ENCODE peak calls at places on chromosomes 13 and 19, in five cellular contexts. K is adrenal gland, L is IMR-90, W is transverse colon, P is OCI-LY7. J is an unnamed sample. For H3K4me1, the result is how much of the 10 kb centered on the place peaks cover.

GRCh38 chr13:106140476-106140875 is 395.0 kb downstream of the EFNB2 start:
- DNase-seq in L (no peak), W (no peak), K (no peak), P (no peak), J (no peak)

GRCh38 chr19:38686530-38686888 is 39.1 kb downstream of the ACTN4 start:
- DNase-seq in L (no peak), P (no peak), W (peak), K (no peak), J (no peak)

GRCh38 chr19:1324792-1325567 is 39.3 kb downstream of the EFNA2 start:
- DNase-seq in W (peak), P (no peak), L (peak), K (peak), J (no peak)

GRCh38 chr13:112690242-112690943 is 555 bp downstream of the ATP11A start:
- DNase-seq in P (peak), L (peak), K (peak), W (peak), J (no peak)

GRCh38 chr13:35378939-35379338 is 97.5 kb downstream of the MAB21L1 start:
- DNase-seq in L (peak), P (no peak), W (no peak), K (no peak), J (no peak)

GRCh38 chr13:51237887-51238286 is 15.7 kb downstream of the FAM124A start:
- DNase-seq in W (no peak), L (no peak), K (no peak), P (peak), J (no peak)

GRCh38 chr13:108950333-108951010 is 321.1 kb downstream of the MYO16 start:
- DNase-seq in W (no peak), P (no peak), K (no peak), L (no peak), J (no peak)

GRCh38 chr13:95714142-95714832 is 37.3 kb downstream of the DNAJC3 start:
- DNase-seq in K (no peak), P (no peak), W (no peak), L (peak), J (no peak)

DNA sequence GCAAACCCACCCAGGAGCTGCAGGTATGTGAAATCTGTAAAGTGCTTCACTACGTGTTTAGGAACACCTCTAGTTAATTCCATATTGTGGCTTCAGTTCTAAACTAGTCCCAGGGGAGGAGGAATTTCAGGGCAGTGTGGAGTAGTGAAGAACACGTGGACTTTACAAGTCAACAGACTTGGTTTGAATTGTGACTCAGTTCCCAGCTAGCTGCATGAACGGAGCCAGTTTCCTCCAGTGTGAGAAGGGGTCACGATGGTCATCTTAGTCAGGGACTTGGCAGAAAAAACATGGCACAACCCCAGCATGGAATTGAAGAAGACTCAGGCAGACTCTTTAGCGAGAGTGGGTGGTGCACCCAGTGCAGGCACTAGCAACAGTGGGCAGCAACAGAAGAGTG is 175.7 kb upstream of the UBL3 start:
- DNase-seq in W (no peak), K (no peak), P (no peak), L (peak), J (no peak)
- H3K4me3 ChIP-seq in W (no peak), K (no peak), P (no peak), L (no peak), J (no peak)

GRCh38 chr13:19958119-19959111 is at the start of gene ZMYM2:
- DNase-seq in K (peak), L (peak), P (peak), W (peak), J (peak)

GRCh38 chr13:19959831-19960672 is 1.5 kb downstream of the ZMYM2 start:
- DNase-seq in P (peak), W (peak), K (peak), L (peak), J (peak)

GRCh38 chr13:19955873-19956559 is 2.5 kb upstream of the ZMYM2 start:
- DNase-seq in P (no peak), K (no peak), L (no peak), W (no peak), J (no peak)

GRCh38 chr13:19959141-19959830 is 759 bp downstream of the ZMYM2 start:
- DNase-seq in L (peak), W (peak), K (peak), P (peak), J (peak)

GRCh38 chr13:19957320-19958118 is 1.0 kb upstream of the ZMYM2 start:
- DNase-seq in W (peak), L (peak), K (peak), P (peak), J (peak)
- TF ChIP-seq CTCF in W (peak), L (peak), K (peak), P (peak), J (peak)

GRCh38 chr19:56114711-56115110 is 6.4 kb downstream of the ZNF787 start:
- DNase-seq in L (no peak), P (no peak), K (no peak), W (no peak), J (no peak)

GRCh38 chr19:56111601-56112312 is 9.3 kb downstream of the ZNF787 start:
- DNase-seq in P (no peak), W (peak), L (no peak), K (peak), J (no peak)

GRCh38 chr19:56114051-56114694 is 6.9 kb downstream of the ZNF787 start:
- DNase-seq in K (no peak), P (no peak), L (no peak), W (no peak), J (no peak)

GRCh38 chr19:56112313-56112709 is 8.8 kb downstream of the ZNF787 start:
- DNase-seq in L (no peak), P (peak), W (no peak), K (no peak), J (no peak)

GRCh38 chr19:56113071-56113632 is 7.9 kb downstream of the ZNF787 start:
- DNase-seq in W (no peak), K (no peak), P (no peak), L (no peak), J (no peak)
- H3K4me1 ChIP-seq in W (half or more), K (half or more), P (under half), L (under half), J (half or more)

DNA sequence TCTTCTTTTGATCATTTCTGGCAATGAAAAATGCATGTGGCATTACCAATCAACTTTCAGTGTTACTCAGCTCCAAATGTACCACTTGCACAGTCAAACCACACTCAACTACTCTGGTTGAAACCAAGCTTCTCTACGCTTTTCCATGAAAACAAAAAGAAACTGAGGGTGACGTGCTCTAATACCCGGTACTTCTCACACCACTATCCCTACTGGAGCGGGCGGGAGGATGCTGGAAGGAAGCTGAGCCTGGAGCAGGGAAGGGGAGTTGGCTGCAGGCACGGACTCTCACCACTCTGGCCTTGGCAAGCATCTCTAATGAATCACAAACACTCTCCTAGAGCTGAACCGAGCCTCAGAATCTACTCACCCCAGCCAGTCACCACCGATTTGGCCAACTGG is 48.2 kb downstream of the STK24 start:
- DNase-seq in P (no peak), L (peak), K (peak), W (no peak), J (no peak)
- H3K4me3 ChIP-seq in P (no peak), L (no peak), K (no peak), W (no peak), J (no peak)

J was measured in gastrocnemius medialis.